ENCODE peak calls at places on chromosome 11, in seven cellular contexts. B, K, U, O, Q, H and D are unnamed samples.

GRCh38 chr11:120839846-120840402 is 184.0 kb upstream of the TBCEL start:
- DNase-seq in B (no peak), K (no peak), U (no peak), O (no peak), Q (no peak), H (no peak), D (no peak)

GRCh38 chr11:124791626-124792341 is 8.4 kb downstream of the MSANTD2 start:
- DNase-seq in B (no peak), K (no peak), U (no peak), O (no peak), Q (no peak), H (peak; percentile 47), D (no peak)

GRCh38 chr11:762421-763072 is 14.7 kb downstream of the GATD1 start:
- DNase-seq in B (no peak), K (peak; percentile 47), U (peak; percentile 52), O (no peak), Q (peak; percentile 35), H (peak; percentile 88), D (no peak)

GRCh38 chr11:86588566-86589090 is 83.8 kb downstream of the ME3 start:
- DNase-seq in B (no peak), K (no peak), U (no peak), O (no peak), Q (peak; percentile 66), H (no peak), D (no peak)

GRCh38 chr11:66115638-66116410 is 45.8 kb downstream of the PACS1 start:
- DNase-seq in B (no peak), K (no peak), U (no peak), O (no peak), Q (peak; percentile 21), H (peak; percentile 20), D (no peak)

GRCh38 chr11:93532285-93532789 is 10.9 kb downstream of the SMCO4 start:
- DNase-seq in B (no peak), K (no peak), U (no peak), O (no peak), Q (no peak), H (no peak), D (no peak)

GRCh38 chr11:3037041-3037944 is 19.9 kb downstream of the CARS1 start:
- DNase-seq in B (peak; percentile 29), K (peak; percentile 85), U (peak; percentile 64), O (peak; percentile 71), Q (peak; percentile 85), H (peak; percentile 64), D (peak; percentile 26)

GRCh38 chr11:78365381-78365792 is 52.2 kb downstream of the GAB2 start:
- DNase-seq in B (no peak), K (no peak), U (no peak), O (no peak), Q (peak; percentile 55), H (peak; percentile 50), D (no peak)

GRCh38 chr11:127074151-127074761 is 73.7 kb upstream of the KIRREL3 start:
- DNase-seq in B (no peak), K (peak; percentile 37), U (no peak), O (peak; percentile 25), Q (no peak), H (peak; percentile 92), D (no peak)

GRCh38 chr11:81070948-81071347 is 1630.1 kb upstream of the TENM4 start:
- DNase-seq in B (no peak), K (no peak), U (no peak), O (no peak), Q (no peak), H (no peak), D (no peak)

GRCh38 chr11:109109150-109109549 is 312.8 kb upstream of the C11orf87 start:
- DNase-seq in B (no peak), K (no peak), U (no peak), O (no peak), Q (no peak), H (no peak), D (no peak)

GRCh38 chr11:70525466-70525865 is 127.1 kb downstream of the CTTN start:
- DNase-seq in B (no peak), K (no peak), U (no peak), O (no peak), Q (no peak), H (no peak), D (no peak)

GRCh38 chr11:112844530-112844929 is 116.7 kb upstream of the NCAM1 start:
- DNase-seq in B (no peak), K (no peak), U (no peak), O (no peak), Q (no peak), H (peak; percentile 11), D (no peak)

GRCh38 chr11:91265946-91266345 is 958.7 kb upstream of the FAT3 start:
- DNase-seq in B (no peak), K (no peak), U (no peak), O (no peak), Q (no peak), H (peak; percentile 65), D (no peak)

GRCh38 chr11:110896358-110896757 is 184.1 kb upstream of the ARHGAP20 start:
- DNase-seq in B (no peak), K (no peak), U (no peak), O (no peak), Q (no peak), H (peak; percentile 89), D (no peak)

GRCh38 chr11:119307219-119307618 is 9.7 kb downstream of the MCAM start:
- DNase-seq in B (no peak), K (no peak), U (no peak), O (no peak), Q (peak; percentile 57), H (no peak), D (no peak)

GRCh38 chr11:5204787-5205186 is 4.3 kb upstream of the OR51V1 start:
- DNase-seq in B (no peak), K (no peak), U (peak; percentile 62), O (no peak), Q (peak; percentile 43), H (peak; percentile 63), D (no peak)

GRCh38 chr11:117870176-117870952 is 6.1 kb downstream of the FXYD6 start:
- DNase-seq in B (no peak), K (no peak), U (no peak), O (no peak), Q (no peak), H (no peak), D (no peak)

GRCh38 chr11:73931039-73931645 is 19.7 kb upstream of the DNAJB13 start:
- DNase-seq in B (no peak), K (peak; percentile 29), U (peak; percentile 56), O (no peak), Q (peak; percentile 87), H (peak; percentile 76), D (peak; percentile 41)

GRCh38 chr11:114399490-114399889 is 821 bp downstream of the C11orf71 start:
- DNase-seq in B (no peak), K (peak; percentile 33), U (no peak), O (no peak), Q (no peak), H (no peak), D (no peak)